ENCODE peak calls at places on chromosomes 13 and 19, in nine cellular contexts. One of them, this sample, is unnamed.

GRCh38 chr13:64553411-64554129 is 2676.6 kb downstream of the PCDH9 start:
- DNase-seq in CD8-positive, alpha-beta memory T cell: no peak
- DNase-seq in A673: no peak
- DNase-seq in right lobe of liver: no peak
- DNase-seq in CD8-positive, alpha-beta T cell: no peak
- DNase-seq in bronchial epithelial cell: peak
- DNase-seq in neural progenitor cell: no peak
- DNase-seq in AG10803: peak
- DNase-seq in IMR-90: peak
- DNase-seq in this sample: no peak

GRCh38 chr13:74388626-74389025 is 254.4 kb upstream of the KLF12 start:
- DNase-seq in CD8-positive, alpha-beta T cell: no peak
- DNase-seq in IMR-90: no peak
- DNase-seq in bronchial epithelial cell: no peak
- DNase-seq in A673: no peak
- DNase-seq in right lobe of liver: no peak
- DNase-seq in CD8-positive, alpha-beta memory T cell: no peak
- DNase-seq in neural progenitor cell: no peak
- DNase-seq in AG10803: no peak
- DNase-seq in this sample: no peak

GRCh38 chr19:46218160-46218559 is 11.4 kb upstream of the IGFL1 start:
- DNase-seq in CD8-positive, alpha-beta T cell: no peak
- DNase-seq in IMR-90: peak
- DNase-seq in AG10803: no peak
- DNase-seq in right lobe of liver: no peak
- DNase-seq in bronchial epithelial cell: peak
- DNase-seq in neural progenitor cell: peak
- DNase-seq in CD8-positive, alpha-beta memory T cell: no peak
- DNase-seq in A673: peak
- DNase-seq in this sample: no peak

GRCh38 chr19:3413796-3414327 is 47.5 kb downstream of the NFIC start:
- DNase-seq in A673: peak
- DNase-seq in IMR-90: no peak
- DNase-seq in bronchial epithelial cell: no peak
- DNase-seq in AG10803: no peak
- DNase-seq in right lobe of liver: peak
- DNase-seq in CD8-positive, alpha-beta memory T cell: no peak
- DNase-seq in neural progenitor cell: no peak
- DNase-seq in CD8-positive, alpha-beta T cell: no peak
- DNase-seq in this sample: no peak

GRCh38 chr13:39226359-39226758 is 188.1 kb downstream of the NHLRC3 start:
- DNase-seq in A673: no peak
- DNase-seq in IMR-90: no peak
- DNase-seq in CD8-positive, alpha-beta T cell: no peak
- DNase-seq in right lobe of liver: no peak
- DNase-seq in AG10803: no peak
- DNase-seq in neural progenitor cell: no peak
- DNase-seq in bronchial epithelial cell: no peak
- DNase-seq in CD8-positive, alpha-beta memory T cell: no peak
- DNase-seq in this sample: peak

GRCh38 chr13:30301827-30302226 is 5.5 kb downstream of the KATNAL1 start:
- DNase-seq in IMR-90: no peak
- DNase-seq in A673: no peak
- DNase-seq in bronchial epithelial cell: peak
- DNase-seq in AG10803: no peak
- DNase-seq in CD8-positive, alpha-beta T cell: no peak
- DNase-seq in right lobe of liver: no peak
- DNase-seq in neural progenitor cell: no peak
- DNase-seq in CD8-positive, alpha-beta memory T cell: no peak
- DNase-seq in this sample: no peak

GRCh38 chr13:110524484-110525254 is 36.9 kb downstream of the RAB20 start:
- DNase-seq in CD8-positive, alpha-beta T cell: no peak
- DNase-seq in right lobe of liver: peak
- DNase-seq in A673: no peak
- DNase-seq in neural progenitor cell: no peak
- DNase-seq in IMR-90: no peak
- DNase-seq in bronchial epithelial cell: no peak
- DNase-seq in CD8-positive, alpha-beta memory T cell: peak
- DNase-seq in AG10803: no peak
- DNase-seq in this sample: peak

GRCh38 chr19:14059093-14059480 is 2.8 kb downstream of the PALM3 start:
- DNase-seq in IMR-90: no peak
- DNase-seq in AG10803: no peak
- DNase-seq in right lobe of liver: no peak
- DNase-seq in neural progenitor cell: peak
- DNase-seq in A673: peak
- DNase-seq in CD8-positive, alpha-beta memory T cell: peak
- DNase-seq in CD8-positive, alpha-beta T cell: peak
- DNase-seq in bronchial epithelial cell: no peak
- DNase-seq in this sample: no peak

GRCh38 chr13:97308735-97309429 is 86.7 kb downstream of the MBNL2 start:
- DNase-seq in neural progenitor cell: no peak
- DNase-seq in bronchial epithelial cell: no peak
- DNase-seq in A673: no peak
- DNase-seq in right lobe of liver: no peak
- DNase-seq in IMR-90: peak
- DNase-seq in AG10803: no peak
- DNase-seq in CD8-positive, alpha-beta T cell: no peak
- DNase-seq in CD8-positive, alpha-beta memory T cell: no peak
- DNase-seq in this sample: no peak

GRCh38 chr13:110254151-110254679 is 52.7 kb downstream of the COL4A1 start:
- DNase-seq in CD8-positive, alpha-beta T cell: no peak
- DNase-seq in bronchial epithelial cell: no peak
- DNase-seq in CD8-positive, alpha-beta memory T cell: no peak
- DNase-seq in neural progenitor cell: no peak
- DNase-seq in right lobe of liver: no peak
- DNase-seq in A673: no peak
- DNase-seq in IMR-90: peak
- DNase-seq in AG10803: no peak
- DNase-seq in this sample: no peak

DNA sequence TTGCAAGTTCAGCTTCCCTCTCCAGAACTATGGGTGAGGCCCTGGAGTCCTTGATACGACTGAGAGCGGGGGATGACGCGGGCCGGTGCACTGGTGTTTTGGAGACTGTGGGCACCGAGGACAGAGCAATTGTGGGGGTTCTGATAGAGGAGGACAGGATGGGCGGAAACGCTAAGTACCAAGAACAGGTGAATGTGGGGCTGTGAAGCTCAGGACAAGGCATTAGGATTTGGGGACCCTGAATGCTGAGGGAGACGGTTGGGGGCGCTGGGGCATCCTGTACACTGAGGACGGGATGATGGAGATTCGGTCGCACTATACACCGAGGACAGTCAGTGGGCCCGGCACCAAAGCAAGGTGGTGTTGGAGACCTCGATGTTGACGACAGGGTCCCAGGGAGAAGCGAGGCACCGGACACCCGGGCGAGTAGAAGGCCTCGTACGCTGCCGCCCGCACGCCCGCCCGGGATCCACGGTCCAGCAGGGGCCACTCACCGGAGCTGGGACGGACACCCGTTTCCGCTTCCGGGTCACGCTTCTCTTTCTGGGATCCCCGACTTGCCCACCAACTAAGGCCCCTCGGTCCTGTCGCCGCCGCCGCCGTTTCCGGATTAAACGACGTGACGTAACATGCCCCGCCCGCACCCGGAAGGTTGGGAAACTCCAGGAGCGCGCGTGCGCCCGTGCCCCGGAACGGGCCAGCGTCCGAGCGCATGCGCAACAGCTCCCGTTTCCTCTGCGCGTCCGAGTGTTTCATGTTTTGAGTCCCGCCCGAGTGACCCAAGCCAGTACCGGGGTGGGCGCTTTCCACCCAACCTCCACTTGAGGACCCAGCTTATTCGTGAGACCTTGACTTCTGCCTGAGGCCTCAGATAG is at the start of gene CHMP2A:
- DNase-seq in AG10803: peak
- DNase-seq in IMR-90: peak
- DNase-seq in CD8-positive, alpha-beta memory T cell: peak
- DNase-seq in bronchial epithelial cell: peak
- DNase-seq in right lobe of liver: peak
- DNase-seq in A673: peak
- DNase-seq in CD8-positive, alpha-beta T cell: peak
- DNase-seq in neural progenitor cell: peak
- DNase-seq in this sample: peak
- H3K4me3 ChIP-seq in AG10803: peak
- H3K4me3 ChIP-seq in IMR-90: peak
- H3K4me3 ChIP-seq in CD8-positive, alpha-beta memory T cell: peak
- H3K4me3 ChIP-seq in bronchial epithelial cell: peak
- H3K4me3 ChIP-seq in right lobe of liver: peak
- H3K4me3 ChIP-seq in A673: peak
- H3K4me3 ChIP-seq in CD8-positive, alpha-beta T cell: peak
- H3K4me3 ChIP-seq in neural progenitor cell: peak
- H3K4me3 ChIP-seq in this sample: peak

GRCh38 chr19:10624585-10624984 is 768 bp upstream of the SLC44A2 start:
- DNase-seq in neural progenitor cell: no peak
- DNase-seq in CD8-positive, alpha-beta memory T cell: peak
- DNase-seq in CD8-positive, alpha-beta T cell: no peak
- DNase-seq in A673: no peak
- DNase-seq in right lobe of liver: no peak
- DNase-seq in IMR-90: no peak
- DNase-seq in bronchial epithelial cell: no peak
- DNase-seq in AG10803: no peak
- DNase-seq in this sample: no peak
- H3K4me3 ChIP-seq in neural progenitor cell: peak
- H3K4me3 ChIP-seq in CD8-positive, alpha-beta memory T cell: no peak
- H3K4me3 ChIP-seq in CD8-positive, alpha-beta T cell: no peak
- H3K4me3 ChIP-seq in A673: no peak
- H3K4me3 ChIP-seq in right lobe of liver: no peak
- H3K4me3 ChIP-seq in IMR-90: no peak
- H3K4me3 ChIP-seq in bronchial epithelial cell: no peak
- H3K4me3 ChIP-seq in AG10803: peak
- H3K4me3 ChIP-seq in this sample: peak

GRCh38 chr13:28718186-28718537 is 608 bp downstream of the SLC46A3 start:
- DNase-seq in AG10803: peak
- DNase-seq in bronchial epithelial cell: peak
- DNase-seq in IMR-90: peak
- DNase-seq in right lobe of liver: no peak
- DNase-seq in A673: no peak
- DNase-seq in CD8-positive, alpha-beta T cell: no peak
- DNase-seq in neural progenitor cell: no peak
- DNase-seq in CD8-positive, alpha-beta memory T cell: no peak
- DNase-seq in this sample: no peak

GRCh38 chr13:28719227-28719562 is 425 bp upstream of the SLC46A3 start:
- DNase-seq in neural progenitor cell: no peak
- DNase-seq in IMR-90: no peak
- DNase-seq in right lobe of liver: no peak
- DNase-seq in bronchial epithelial cell: no peak
- DNase-seq in A673: no peak
- DNase-seq in AG10803: no peak
- DNase-seq in CD8-positive, alpha-beta memory T cell: no peak
- DNase-seq in CD8-positive, alpha-beta T cell: no peak
- DNase-seq in this sample: no peak

GRCh38 chr13:28717170-28717569 is 1.6 kb downstream of the SLC46A3 start:
- DNase-seq in neural progenitor cell: no peak
- DNase-seq in right lobe of liver: no peak
- DNase-seq in CD8-positive, alpha-beta memory T cell: no peak
- DNase-seq in AG10803: no peak
- DNase-seq in IMR-90: no peak
- DNase-seq in bronchial epithelial cell: no peak
- DNase-seq in CD8-positive, alpha-beta T cell: no peak
- DNase-seq in A673: no peak
- DNase-seq in this sample: no peak

GRCh38 chr13:28718538-28719226 is at the start of gene SLC46A3:
- DNase-seq in AG10803: peak
- DNase-seq in CD8-positive, alpha-beta memory T cell: peak
- DNase-seq in A673: peak
- DNase-seq in IMR-90: peak
- DNase-seq in CD8-positive, alpha-beta T cell: peak
- DNase-seq in neural progenitor cell: peak
- DNase-seq in bronchial epithelial cell: peak
- DNase-seq in right lobe of liver: peak
- DNase-seq in this sample: peak

DNA sequence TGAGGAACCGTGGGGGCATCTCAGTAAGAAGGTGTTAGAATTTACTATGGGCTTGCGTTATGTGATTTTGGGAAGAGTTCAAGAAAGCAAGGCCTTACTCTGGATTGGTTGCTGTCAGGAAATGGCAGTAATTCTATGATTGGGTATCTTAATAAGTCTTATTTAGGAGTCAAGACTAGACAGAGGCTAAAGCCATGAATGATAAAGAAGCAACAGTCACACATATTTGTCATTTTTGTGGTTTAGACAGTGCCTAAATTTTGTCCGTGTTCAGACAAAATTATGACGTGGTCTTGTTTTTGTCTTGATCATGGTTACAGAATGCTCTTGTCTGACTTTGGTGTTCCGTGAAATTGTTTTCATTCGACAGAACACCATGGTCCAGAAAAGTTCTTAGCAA is 886 bp upstream of the SLC46A3 start:
- DNase-seq in A673: peak
- DNase-seq in CD8-positive, alpha-beta T cell: no peak
- DNase-seq in CD8-positive, alpha-beta memory T cell: no peak
- DNase-seq in AG10803: peak
- DNase-seq in right lobe of liver: no peak
- DNase-seq in IMR-90: peak
- DNase-seq in bronchial epithelial cell: peak
- DNase-seq in neural progenitor cell: no peak
- DNase-seq in this sample: no peak
- H3K4me3 ChIP-seq in A673: peak
- H3K4me3 ChIP-seq in CD8-positive, alpha-beta T cell: peak
- H3K4me3 ChIP-seq in CD8-positive, alpha-beta memory T cell: peak
- H3K4me3 ChIP-seq in AG10803: no peak
- H3K4me3 ChIP-seq in right lobe of liver: no peak
- H3K4me3 ChIP-seq in IMR-90: no peak
- H3K4me3 ChIP-seq in bronchial epithelial cell: no peak
- H3K4me3 ChIP-seq in neural progenitor cell: peak
- H3K4me3 ChIP-seq in this sample: peak

GRCh38 chr19:640606-641170 is 1.0 kb downstream of the FGF22 start:
- DNase-seq in neural progenitor cell: no peak
- DNase-seq in IMR-90: no peak
- DNase-seq in A673: no peak
- DNase-seq in CD8-positive, alpha-beta memory T cell: no peak
- DNase-seq in AG10803: no peak
- DNase-seq in CD8-positive, alpha-beta T cell: no peak
- DNase-seq in right lobe of liver: no peak
- DNase-seq in bronchial epithelial cell: no peak
- DNase-seq in this sample: no peak

GRCh38 chr19:641702-642101 is 2.0 kb downstream of the FGF22 start:
- DNase-seq in CD8-positive, alpha-beta memory T cell: no peak
- DNase-seq in A673: no peak
- DNase-seq in CD8-positive, alpha-beta T cell: no peak
- DNase-seq in AG10803: no peak
- DNase-seq in right lobe of liver: no peak
- DNase-seq in bronchial epithelial cell: no peak
- DNase-seq in neural progenitor cell: no peak
- DNase-seq in IMR-90: no peak
- DNase-seq in this sample: no peak

GRCh38 chr19:638901-639250 is 803 bp upstream of the FGF22 start:
- DNase-seq in bronchial epithelial cell: no peak
- DNase-seq in CD8-positive, alpha-beta T cell: no peak
- DNase-seq in IMR-90: no peak
- DNase-seq in right lobe of liver: no peak
- DNase-seq in CD8-positive, alpha-beta memory T cell: no peak
- DNase-seq in neural progenitor cell: no peak
- DNase-seq in AG10803: no peak
- DNase-seq in A673: no peak
- DNase-seq in this sample: no peak

GRCh38 chr19:639251-640155 is at the start of gene FGF22:
- DNase-seq in right lobe of liver: peak
- DNase-seq in CD8-positive, alpha-beta memory T cell: peak
- DNase-seq in CD8-positive, alpha-beta T cell: peak
- DNase-seq in A673: peak
- DNase-seq in neural progenitor cell: peak
- DNase-seq in bronchial epithelial cell: peak
- DNase-seq in AG10803: peak
- DNase-seq in IMR-90: peak
- DNase-seq in this sample: peak

GRCh38 chr19:640156-640548 is 473 bp downstream of the FGF22 start:
- DNase-seq in IMR-90: no peak
- DNase-seq in CD8-positive, alpha-beta T cell: no peak
- DNase-seq in bronchial epithelial cell: no peak
- DNase-seq in neural progenitor cell: no peak
- DNase-seq in A673: no peak
- DNase-seq in CD8-positive, alpha-beta memory T cell: no peak
- DNase-seq in right lobe of liver: no peak
- DNase-seq in AG10803: no peak
- DNase-seq in this sample: no peak
- H3K4me3 ChIP-seq in IMR-90: peak
- H3K4me3 ChIP-seq in CD8-positive, alpha-beta T cell: peak
- H3K4me3 ChIP-seq in bronchial epithelial cell: peak
- H3K4me3 ChIP-seq in neural progenitor cell: peak
- H3K4me3 ChIP-seq in A673: peak
- H3K4me3 ChIP-seq in CD8-positive, alpha-beta memory T cell: no peak
- H3K4me3 ChIP-seq in right lobe of liver: no peak
- H3K4me3 ChIP-seq in AG10803: no peak
- H3K4me3 ChIP-seq in this sample: peak